ENCODE peak calls at places on chromosomes 4 and X, in five cellular contexts. C, X, J, F and M are unnamed samples.

GRCh38 chr4:152310223-152310622 is 225.7 kb downstream of the FBXW7 start:
- DNase-seq in X (peak; percentile 74), C (peak; percentile 37), J (no peak), F (peak; percentile 91), M (peak; percentile 16)

GRCh38 chr4:22190855-22191254 is 242.3 kb upstream of the KCNIP4 start:
- DNase-seq in X (peak; percentile 39), J (no peak), F (peak; percentile 94), C (no peak), M (no peak)

GRCh38 chrX:72306851-72307645 is 1.3 kb upstream of the CITED1 start:
- DNase-seq in X (peak; percentile 52), F (peak; percentile 73), C (peak; percentile 70), J (peak; percentile 64), M (peak; percentile 67)

GRCh38 chrX:55754861-55755294 is 37.3 kb downstream of the RRAGB start:
- DNase-seq in J (peak; percentile 17), C (no peak), F (no peak), X (no peak), M (peak; percentile 8)

GRCh38 chrX:132751043-132751690 is 207.3 kb downstream of the HS6ST2 start:
- DNase-seq in X (no peak), C (peak; percentile 53), F (no peak), J (no peak), M (peak; percentile 59)

GRCh38 chr4:68613752-68614151 is 37.6 kb upstream of the UGT2B17 start:
- DNase-seq in C (no peak), J (no peak), F (no peak), X (no peak), M (no peak)

GRCh38 chr4:85543832-85544231 is 68.9 kb downstream of the ARHGAP24 start:
- DNase-seq in J (no peak), C (peak; percentile 55), F (peak; percentile 70), X (no peak), M (no peak)

GRCh38 chr4:161252520-161253141 is 911.2 kb downstream of the FSTL5 start:
- DNase-seq in J (peak; percentile 53), X (no peak), C (peak; percentile 35), F (peak; percentile 4), M (peak; percentile 74)

GRCh38 chr4:99821918-99822503 is 5.4 kb downstream of the DAPP1 start:
- DNase-seq in F (no peak), J (no peak), C (no peak), X (no peak), M (peak; percentile 49)

GRCh38 chr4:21710212-21710843 is 238.2 kb downstream of the KCNIP4 start:
- DNase-seq in J (no peak), F (no peak), C (no peak), X (no peak), M (no peak)

GRCh38 chrX:150361777-150362351 is 1.3 kb upstream of the MAMLD1 start:
- DNase-seq in J (no peak), C (peak; percentile 41), F (peak; percentile 50), X (no peak), M (no peak)

GRCh38 chrX:150361070-150361776 is 1.9 kb upstream of the MAMLD1 start:
- DNase-seq in J (no peak), C (peak; percentile 57), X (peak; percentile 25), F (peak; percentile 24), M (no peak)

GRCh38 chrX:150364347-150365050 is 1.4 kb downstream of the MAMLD1 start:
- DNase-seq in C (peak; percentile 8), X (no peak), F (peak; percentile 23), J (peak; percentile 20), M (no peak)

GRCh38 chrX:150363561-150364346 is 637 bp downstream of the MAMLD1 start:
- DNase-seq in C (peak; percentile 59), J (peak; percentile 35), F (peak; percentile 43), X (peak; percentile 43), M (no peak)

DNA sequence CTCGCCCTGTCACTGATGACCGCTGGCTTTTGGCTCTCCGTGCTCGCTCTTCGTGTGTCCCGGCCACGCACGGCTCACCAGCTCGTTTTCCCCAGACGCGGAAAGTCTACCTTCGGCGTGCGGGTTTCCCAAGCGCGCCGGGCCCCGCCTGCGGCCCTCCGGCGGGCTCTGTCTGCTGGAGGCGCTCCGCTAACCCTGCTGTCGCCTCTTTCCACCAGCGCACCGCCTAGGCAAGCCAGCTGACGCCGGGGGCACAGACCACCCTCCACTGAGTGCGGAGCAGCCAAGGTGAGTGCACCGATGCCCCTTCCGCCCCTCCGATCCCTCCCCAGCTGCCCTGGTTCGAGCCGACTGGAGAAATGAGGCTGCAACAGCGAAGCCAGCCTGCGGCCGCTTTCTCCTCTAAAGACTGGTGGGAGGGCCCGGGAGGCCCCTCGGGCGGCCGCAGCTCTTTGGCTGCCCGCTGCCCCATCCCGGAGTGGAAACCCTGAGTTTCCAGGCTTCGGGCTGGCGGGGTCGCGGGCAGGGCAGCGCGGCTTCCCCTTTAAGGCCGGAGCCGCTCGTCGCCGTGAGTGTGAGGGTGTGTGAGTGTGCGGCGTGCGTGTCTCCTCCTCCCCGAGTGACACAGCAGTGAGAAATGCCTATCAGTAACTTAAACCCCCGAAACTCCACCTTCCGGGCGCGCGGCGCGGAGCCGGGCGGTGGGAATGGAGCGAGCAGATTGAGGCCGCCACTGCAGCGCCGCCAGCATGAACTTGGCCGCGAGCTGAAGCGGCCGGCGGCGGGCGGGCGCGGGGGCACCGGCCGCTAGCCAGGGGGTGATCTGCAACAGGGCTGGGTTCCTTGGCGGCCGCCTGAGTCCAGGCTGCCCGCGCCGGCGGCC is at the start of gene MAMLD1:
- DNase-seq in J (peak; percentile 73), F (peak; percentile 85), C (peak; percentile 18), X (peak; percentile 75), M (peak; percentile 38)
- TF ChIP-seq EZH2 in J (no peak), F (no peak), C (peak; percentile 67), X (no peak), M (no peak)

GRCh38 chrX:17860179-17860780 is 818 bp downstream of the RAI2 start:
- DNase-seq in X (no peak), F (peak; percentile 1), J (peak; percentile 1), C (peak; percentile 37), M (no peak)
- TF ChIP-seq EZH2 in X (no peak), F (no peak), J (peak; percentile 46), C (no peak), M (no peak)

DNA sequence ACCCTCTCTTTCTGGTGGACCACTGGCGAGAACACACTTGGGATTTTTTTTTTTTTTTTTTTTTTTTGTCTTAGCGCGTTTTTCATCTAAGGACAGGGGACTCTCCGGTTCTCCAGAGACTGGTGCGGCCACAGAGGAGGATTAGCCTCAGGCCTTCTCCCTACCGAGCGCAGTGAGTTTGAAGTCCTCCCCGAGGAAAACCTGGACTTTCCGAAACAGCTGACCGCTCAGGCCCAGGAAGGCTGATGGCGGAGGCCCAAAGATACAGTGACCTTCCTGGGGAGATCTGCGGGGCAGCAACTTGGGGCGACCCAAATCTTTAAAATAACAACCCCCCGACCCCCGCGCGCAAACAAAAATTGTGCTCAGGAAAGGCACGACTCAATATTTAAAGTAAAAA is 9.2 kb downstream of the NKX3-2 start:
- DNase-seq in F (no peak), J (no peak), X (no peak), C (peak; percentile 38), M (no peak)
- TF ChIP-seq EZH2 in F (no peak), J (no peak), X (no peak), C (no peak), M (no peak)

DNA sequence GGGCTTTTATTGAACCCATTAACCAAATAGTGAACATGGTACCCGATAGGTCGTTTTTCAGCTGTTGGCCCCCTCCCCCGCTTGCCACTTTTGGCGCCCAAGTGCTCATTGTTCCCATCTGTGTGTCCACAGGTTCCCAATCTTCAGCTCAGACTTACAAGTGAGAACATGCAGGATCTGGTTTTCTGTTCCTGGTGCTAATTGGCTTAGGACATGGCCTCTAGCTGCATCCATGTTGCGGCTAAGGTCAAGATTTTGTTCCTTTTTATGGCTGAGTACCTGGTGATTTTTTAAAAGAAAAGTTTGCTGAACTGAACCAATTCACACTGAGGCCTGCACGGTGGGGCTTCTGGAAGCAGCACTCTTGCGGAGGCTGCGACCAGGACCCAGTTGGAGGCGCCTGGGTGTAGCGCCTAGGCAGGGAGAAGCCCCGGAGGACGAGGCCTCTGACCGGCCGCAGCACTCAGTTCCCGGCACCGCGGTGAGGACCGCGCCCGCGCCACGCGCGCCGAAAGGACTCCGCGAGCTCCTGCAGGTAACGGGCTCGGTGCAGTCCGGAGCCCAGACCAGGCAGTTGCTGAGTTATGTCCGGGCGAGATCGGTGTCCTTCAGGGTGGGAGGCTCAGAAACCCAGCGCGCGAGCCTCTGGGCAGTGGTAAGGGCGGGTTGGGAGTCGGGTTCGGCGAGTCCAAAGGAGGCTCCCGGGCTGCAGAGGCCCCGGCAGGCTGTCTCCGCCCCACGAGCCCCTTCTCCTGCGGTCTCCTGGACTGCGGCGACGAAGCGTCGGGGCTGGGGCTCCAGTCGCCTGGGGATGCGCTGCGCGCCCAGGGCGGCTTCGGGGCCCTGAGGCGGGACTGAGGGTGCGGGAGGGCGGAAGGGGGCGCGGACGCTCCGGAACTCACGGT is 15.8 kb upstream of the SLC25A4 start:
- DNase-seq in F (peak; percentile 37), J (peak; percentile 15), C (peak; percentile 58), X (peak; percentile 10), M (no peak)
- TF ChIP-seq EZH2 in F (no peak), J (no peak), C (peak; percentile 28), X (no peak), M (no peak)

DNA sequence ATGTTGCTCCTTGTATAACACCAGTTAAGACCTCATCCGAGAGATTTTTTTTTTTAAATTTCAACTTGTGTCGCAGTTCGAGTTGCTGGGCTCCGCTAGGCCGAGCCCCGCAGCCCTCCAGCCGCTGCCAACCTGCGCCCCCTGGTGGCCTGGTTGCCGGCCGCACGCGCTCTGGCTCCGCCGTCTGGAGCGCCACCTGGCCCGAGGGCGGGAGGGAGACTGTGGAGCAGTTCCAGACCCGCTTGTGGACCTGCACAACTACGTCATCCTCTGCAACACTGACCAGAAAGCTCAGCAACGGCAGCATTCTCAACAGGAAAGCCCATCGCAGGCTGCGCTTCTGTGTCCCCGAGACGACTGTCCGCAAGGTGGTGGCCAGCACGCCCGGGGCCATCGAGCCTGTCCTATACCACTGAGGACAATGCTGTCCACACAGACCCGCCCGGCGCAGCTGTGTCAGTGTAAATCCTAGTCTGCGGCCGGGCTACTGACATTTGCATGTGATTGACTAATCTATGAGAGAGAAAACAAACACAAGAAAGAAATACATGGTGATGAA is 39.1 kb downstream of the ARL9 start:
- DNase-seq in F (peak; percentile 81), X (peak; percentile 86), C (peak; percentile 87), J (peak; percentile 85), M (peak; percentile 88)
- TF ChIP-seq EZH2 in F (no peak), X (no peak), C (no peak), J (no peak), M (no peak)

GRCh38 chr4:74790652-74791051 is 3.7 kb downstream of the BTC start:
- DNase-seq in X (no peak), J (no peak), C (no peak), F (no peak), M (no peak)

GRCh38 chr4:74796631-74797030 is 2.3 kb upstream of the BTC start:
- DNase-seq in J (no peak), C (no peak), X (no peak), F (no peak), M (no peak)

GRCh38 chr4:74789518-74789917 is 4.8 kb downstream of the BTC start:
- DNase-seq in F (no peak), C (no peak), X (no peak), J (no peak), M (no peak)

GRCh38 chr4:74793757-74794340 is 474 bp downstream of the BTC start:
- DNase-seq in F (peak; percentile 22), C (peak; percentile 91), X (peak; percentile 56), J (peak; percentile 26), M (peak; percentile 96)

GRCh38 chr4:74794341-74794801 is at the start of gene BTC:
- DNase-seq in F (peak; percentile 6), C (peak; percentile 69), J (no peak), X (peak; percentile 60), M (peak; percentile 84)
- TF ChIP-seq EZH2 in F (no peak), C (no peak), J (no peak), X (no peak), M (no peak)